ENCODE peak calls at places on chromosomes 16 and 17, in ten cellular contexts. R is dermis blood vessel endothelial cell, B is HEK293T, I is smooth muscle cell of the brain vasculature, M is heart right ventricle, T is A172, F is T-helper 2 cell, W is GM23338, Q is neural progenitor cell, Z is T-helper 9 cell. C is an unnamed sample.
A peak's percentile ranks its signal among the peaks of the same experiment; 100 is the strongest.

GRCh38 chr16:48978501-48978900 is 303.1 kb downstream of the CBLN1 start:
- DNase-seq in W (no peak), B (no peak), M (no peak), F (no peak), Z (no peak), Q (no peak), T (no peak), R (no peak), I (no peak), C (no peak)

GRCh38 chr17:43917348-43918025 is 10.2 kb upstream of the MPP2 start:
- DNase-seq in F (peak; percentile 32), Z (peak; percentile 27), M (peak; percentile 34), I (no peak), T (no peak), B (no peak), R (peak; percentile 71), Q (peak; percentile 66), W (peak; percentile 82), C (no peak)

GRCh38 chr16:66406534-66407368 is 20.3 kb upstream of the BEAN1 start:
- DNase-seq in F (peak; percentile 75), Q (peak; percentile 87), R (peak; percentile 89), I (no peak), W (peak; percentile 93), B (peak; percentile 89), T (peak; percentile 74), M (peak; percentile 91), Z (peak; percentile 95), C (no peak)

GRCh38 chr16:56365552-56365951 is 59.8 kb downstream of the AMFR start:
- DNase-seq in R (no peak), B (no peak), I (no peak), F (no peak), Z (no peak), M (no peak), T (no peak), Q (no peak), W (no peak), C (no peak)

GRCh38 chr16:745739-746138 is 4.9 kb upstream of the CIAO3 start:
- DNase-seq in W (peak; percentile 91), Z (no peak), M (no peak), F (no peak), R (peak; percentile 20), Q (peak; percentile 86), I (no peak), T (no peak), B (peak; percentile 70), C (no peak)

GRCh38 chr16:49468611-49469322 is 95.2 kb downstream of the C16orf78 start:
- DNase-seq in Q (no peak), T (no peak), R (no peak), W (no peak), I (no peak), Z (no peak), M (no peak), B (no peak), F (no peak), C (no peak)

GRCh38 chr16:20884240-20884556 is 16.0 kb downstream of the DCUN1D3 start:
- DNase-seq in W (no peak), R (no peak), F (no peak), T (no peak), Z (no peak), Q (no peak), M (no peak), B (no peak), I (no peak), C (no peak)

GRCh38 chr17:41835214-41835799 is 725 bp downstream of the NT5C3B start:
- DNase-seq in F (no peak), R (peak; percentile 7), T (no peak), M (no peak), Q (peak; percentile 25), I (no peak), Z (no peak), W (no peak), B (no peak), C (no peak)

GRCh38 chr17:40360091-40360490 is 4.4 kb downstream of the GJD3 start:
- DNase-seq in Q (no peak), F (no peak), R (no peak), B (no peak), T (no peak), W (no peak), M (no peak), I (no peak), Z (no peak), C (no peak)

GRCh38 chr16:68190099-68190498 is 45.8 kb downstream of the ESRP2 start:
- DNase-seq in R (no peak), W (no peak), B (no peak), Z (no peak), M (no peak), F (no peak), T (no peak), Q (no peak), I (no peak), C (no peak)

C was measured in brain pericyte.